ENCODE peak calls at places on chromosomes 16 and 17, in seven cellular contexts. One of them, this sample, is unnamed.

GRCh38 chr17:2721603-2722002 is 10.0 kb upstream of the CLUH start:
- DNase-seq in dermis microvascular lymphatic vessel endothelial cell: no peak
- DNase-seq in OCI-M1: no peak
- DNase-seq in ELR: no peak
- DNase-seq in foreskin fibroblast: no peak
- DNase-seq in activated naive CD8-positive, alpha-beta T cell treated with anti-CD3 and anti-CD28 coated beads for 36 hours: peak
- DNase-seq in AG10803: no peak
- DNase-seq in this sample: no peak

GRCh38 chr16:77277141-77277540 is 77.9 kb downstream of the SYCE1L start:
- DNase-seq in ELR: no peak
- DNase-seq in activated naive CD8-positive, alpha-beta T cell treated with anti-CD3 and anti-CD28 coated beads for 36 hours: no peak
- DNase-seq in AG10803: no peak
- DNase-seq in foreskin fibroblast: no peak
- DNase-seq in dermis microvascular lymphatic vessel endothelial cell: no peak
- DNase-seq in OCI-M1: no peak
- DNase-seq in this sample: no peak

GRCh38 chr17:17739388-17740066 is 58.3 kb downstream of the RAI1 start:
- DNase-seq in foreskin fibroblast: peak
- DNase-seq in OCI-M1: no peak
- DNase-seq in dermis microvascular lymphatic vessel endothelial cell: no peak
- DNase-seq in ELR: peak
- DNase-seq in activated naive CD8-positive, alpha-beta T cell treated with anti-CD3 and anti-CD28 coated beads for 36 hours: no peak
- DNase-seq in AG10803: peak
- DNase-seq in this sample: no peak

GRCh38 chr17:80919331-80920284 is 72.0 kb upstream of the CHMP6 start:
- DNase-seq in AG10803: no peak
- DNase-seq in ELR: no peak
- DNase-seq in activated naive CD8-positive, alpha-beta T cell treated with anti-CD3 and anti-CD28 coated beads for 36 hours: no peak
- DNase-seq in OCI-M1: no peak
- DNase-seq in foreskin fibroblast: no peak
- DNase-seq in dermis microvascular lymphatic vessel endothelial cell: no peak
- DNase-seq in this sample: no peak

GRCh38 chr17:38400286-38400685 is 28.0 kb upstream of the ARHGAP23 start:
- DNase-seq in dermis microvascular lymphatic vessel endothelial cell: no peak
- DNase-seq in AG10803: no peak
- DNase-seq in OCI-M1: no peak
- DNase-seq in ELR: no peak
- DNase-seq in activated naive CD8-positive, alpha-beta T cell treated with anti-CD3 and anti-CD28 coated beads for 36 hours: no peak
- DNase-seq in foreskin fibroblast: no peak
- DNase-seq in this sample: no peak

GRCh38 chr16:286491-287297 is 3.7 kb downstream of the PDIA2 start:
- DNase-seq in dermis microvascular lymphatic vessel endothelial cell: no peak
- DNase-seq in foreskin fibroblast: no peak
- DNase-seq in AG10803: no peak
- DNase-seq in OCI-M1: no peak
- DNase-seq in activated naive CD8-positive, alpha-beta T cell treated with anti-CD3 and anti-CD28 coated beads for 36 hours: no peak
- DNase-seq in ELR: no peak
- DNase-seq in this sample: no peak

GRCh38 chr17:45432405-45433113 is at the start of gene ARHGAP27:
- DNase-seq in OCI-M1: peak
- DNase-seq in ELR: peak
- DNase-seq in activated naive CD8-positive, alpha-beta T cell treated with anti-CD3 and anti-CD28 coated beads for 36 hours: no peak
- DNase-seq in dermis microvascular lymphatic vessel endothelial cell: peak
- DNase-seq in foreskin fibroblast: peak
- DNase-seq in AG10803: no peak
- DNase-seq in this sample: peak

GRCh38 chr17:76276461-76277299 is 11.5 kb downstream of the UBALD2 start:
- DNase-seq in dermis microvascular lymphatic vessel endothelial cell: no peak
- DNase-seq in AG10803: peak
- DNase-seq in foreskin fibroblast: peak
- DNase-seq in ELR: peak
- DNase-seq in activated naive CD8-positive, alpha-beta T cell treated with anti-CD3 and anti-CD28 coated beads for 36 hours: no peak
- DNase-seq in OCI-M1: peak
- DNase-seq in this sample: no peak

GRCh38 chr17:29390856-29391631 is 881 bp downstream of the TAOK1 start:
- DNase-seq in OCI-M1: peak
- DNase-seq in ELR: peak
- DNase-seq in activated naive CD8-positive, alpha-beta T cell treated with anti-CD3 and anti-CD28 coated beads for 36 hours: peak
- DNase-seq in AG10803: peak
- DNase-seq in dermis microvascular lymphatic vessel endothelial cell: no peak
- DNase-seq in foreskin fibroblast: peak
- DNase-seq in this sample: peak

GRCh38 chr17:59427996-59428395 is 96.5 kb downstream of the YPEL2 start:
- DNase-seq in AG10803: peak
- DNase-seq in ELR: peak
- DNase-seq in dermis microvascular lymphatic vessel endothelial cell: no peak
- DNase-seq in OCI-M1: no peak
- DNase-seq in activated naive CD8-positive, alpha-beta T cell treated with anti-CD3 and anti-CD28 coated beads for 36 hours: no peak
- DNase-seq in foreskin fibroblast: peak
- DNase-seq in this sample: no peak

GRCh38 chr17:33667671-33668070 is 374.6 kb upstream of the ASIC2 start:
- DNase-seq in ELR: no peak
- DNase-seq in AG10803: no peak
- DNase-seq in OCI-M1: peak
- DNase-seq in activated naive CD8-positive, alpha-beta T cell treated with anti-CD3 and anti-CD28 coated beads for 36 hours: no peak
- DNase-seq in foreskin fibroblast: no peak
- DNase-seq in dermis microvascular lymphatic vessel endothelial cell: no peak
- DNase-seq in this sample: peak

GRCh38 chr17:38590988-38591758 is 14.6 kb downstream of the SRCIN1 start:
- DNase-seq in OCI-M1: peak
- DNase-seq in dermis microvascular lymphatic vessel endothelial cell: no peak
- DNase-seq in foreskin fibroblast: no peak
- DNase-seq in ELR: no peak
- DNase-seq in activated naive CD8-positive, alpha-beta T cell treated with anti-CD3 and anti-CD28 coated beads for 36 hours: no peak
- DNase-seq in AG10803: no peak
- DNase-seq in this sample: no peak

GRCh38 chr16:69762843-69763556 is 868 bp downstream of the WWP2 start:
- DNase-seq in activated naive CD8-positive, alpha-beta T cell treated with anti-CD3 and anti-CD28 coated beads for 36 hours: no peak
- DNase-seq in AG10803: peak
- DNase-seq in foreskin fibroblast: peak
- DNase-seq in ELR: peak
- DNase-seq in dermis microvascular lymphatic vessel endothelial cell: peak
- DNase-seq in OCI-M1: peak
- DNase-seq in this sample: no peak

GRCh38 chr17:67546578-67547527 is 169.8 kb downstream of the PITPNC1 start:
- DNase-seq in ELR: no peak
- DNase-seq in dermis microvascular lymphatic vessel endothelial cell: no peak
- DNase-seq in OCI-M1: peak
- DNase-seq in activated naive CD8-positive, alpha-beta T cell treated with anti-CD3 and anti-CD28 coated beads for 36 hours: no peak
- DNase-seq in foreskin fibroblast: peak
- DNase-seq in AG10803: no peak
- DNase-seq in this sample: no peak

GRCh38 chr16:84780977-84781376 is 38.8 kb upstream of the CRISPLD2 start:
- DNase-seq in OCI-M1: no peak
- DNase-seq in foreskin fibroblast: no peak
- DNase-seq in ELR: no peak
- DNase-seq in dermis microvascular lymphatic vessel endothelial cell: no peak
- DNase-seq in activated naive CD8-positive, alpha-beta T cell treated with anti-CD3 and anti-CD28 coated beads for 36 hours: no peak
- DNase-seq in AG10803: no peak
- DNase-seq in this sample: no peak

GRCh38 chr16:50547944-50548658 is at the start of gene NKD1:
- DNase-seq in ELR: peak
- DNase-seq in OCI-M1: peak
- DNase-seq in dermis microvascular lymphatic vessel endothelial cell: no peak
- DNase-seq in AG10803: peak
- DNase-seq in foreskin fibroblast: peak
- DNase-seq in activated naive CD8-positive, alpha-beta T cell treated with anti-CD3 and anti-CD28 coated beads for 36 hours: peak
- DNase-seq in this sample: peak

GRCh38 chr16:89314357-89314756 is 96.9 kb downstream of the ZNF778 start:
- DNase-seq in foreskin fibroblast: no peak
- DNase-seq in AG10803: no peak
- DNase-seq in activated naive CD8-positive, alpha-beta T cell treated with anti-CD3 and anti-CD28 coated beads for 36 hours: peak
- DNase-seq in OCI-M1: no peak
- DNase-seq in ELR: no peak
- DNase-seq in dermis microvascular lymphatic vessel endothelial cell: no peak
- DNase-seq in this sample: no peak

GRCh38 chr16:31676731-31677130 is 149.0 kb downstream of the AHSP start:
- DNase-seq in activated naive CD8-positive, alpha-beta T cell treated with anti-CD3 and anti-CD28 coated beads for 36 hours: no peak
- DNase-seq in foreskin fibroblast: no peak
- DNase-seq in AG10803: no peak
- DNase-seq in dermis microvascular lymphatic vessel endothelial cell: no peak
- DNase-seq in ELR: no peak
- DNase-seq in OCI-M1: peak
- DNase-seq in this sample: no peak

GRCh38 chr17:38875477-38876080 is 5.7 kb downstream of the LASP1 start:
- DNase-seq in activated naive CD8-positive, alpha-beta T cell treated with anti-CD3 and anti-CD28 coated beads for 36 hours: no peak
- DNase-seq in ELR: peak
- DNase-seq in AG10803: no peak
- DNase-seq in foreskin fibroblast: no peak
- DNase-seq in dermis microvascular lymphatic vessel endothelial cell: no peak
- DNase-seq in OCI-M1: no peak
- DNase-seq in this sample: no peak

GRCh38 chr17:27788919-27789318 is 11.4 kb downstream of the NOS2 start:
- DNase-seq in ELR: no peak
- DNase-seq in activated naive CD8-positive, alpha-beta T cell treated with anti-CD3 and anti-CD28 coated beads for 36 hours: no peak
- DNase-seq in foreskin fibroblast: no peak
- DNase-seq in OCI-M1: no peak
- DNase-seq in AG10803: no peak
- DNase-seq in dermis microvascular lymphatic vessel endothelial cell: no peak
- DNase-seq in this sample: no peak

GRCh38 chr17:2792541-2793169 is 3.6 kb upstream of the RAP1GAP2 start:
- DNase-seq in ELR: no peak
- DNase-seq in foreskin fibroblast: no peak
- DNase-seq in AG10803: no peak
- DNase-seq in OCI-M1: no peak
- DNase-seq in dermis microvascular lymphatic vessel endothelial cell: no peak
- DNase-seq in activated naive CD8-positive, alpha-beta T cell treated with anti-CD3 and anti-CD28 coated beads for 36 hours: peak
- DNase-seq in this sample: no peak

GRCh38 chr17:56506349-56506748 is 87.2 kb upstream of the NOG start:
- DNase-seq in OCI-M1: no peak
- DNase-seq in dermis microvascular lymphatic vessel endothelial cell: no peak
- DNase-seq in ELR: no peak
- DNase-seq in activated naive CD8-positive, alpha-beta T cell treated with anti-CD3 and anti-CD28 coated beads for 36 hours: no peak
- DNase-seq in AG10803: no peak
- DNase-seq in foreskin fibroblast: no peak
- DNase-seq in this sample: no peak

GRCh38 chr17:73546770-73547345 is 97.4 kb downstream of the SDK2 start:
- DNase-seq in activated naive CD8-positive, alpha-beta T cell treated with anti-CD3 and anti-CD28 coated beads for 36 hours: peak
- DNase-seq in dermis microvascular lymphatic vessel endothelial cell: no peak
- DNase-seq in foreskin fibroblast: peak
- DNase-seq in ELR: peak
- DNase-seq in OCI-M1: peak
- DNase-seq in AG10803: peak
- DNase-seq in this sample: peak

GRCh38 chr16:66553223-66553622 is 847 bp downstream of the CKLF start:
- DNase-seq in AG10803: no peak
- DNase-seq in foreskin fibroblast: peak
- DNase-seq in activated naive CD8-positive, alpha-beta T cell treated with anti-CD3 and anti-CD28 coated beads for 36 hours: no peak
- DNase-seq in OCI-M1: peak
- DNase-seq in dermis microvascular lymphatic vessel endothelial cell: no peak
- DNase-seq in ELR: peak
- DNase-seq in this sample: no peak

GRCh38 chr17:31695456-31696090 is 163.5 kb downstream of the COPRS start:
- DNase-seq in OCI-M1: no peak
- DNase-seq in dermis microvascular lymphatic vessel endothelial cell: no peak
- DNase-seq in ELR: peak
- DNase-seq in AG10803: peak
- DNase-seq in foreskin fibroblast: peak
- DNase-seq in activated naive CD8-positive, alpha-beta T cell treated with anti-CD3 and anti-CD28 coated beads for 36 hours: no peak
- DNase-seq in this sample: no peak

GRCh38 chr16:55120408-55120807 is 189.7 kb downstream of the IRX5 start:
- DNase-seq in foreskin fibroblast: no peak
- DNase-seq in AG10803: peak
- DNase-seq in OCI-M1: peak
- DNase-seq in activated naive CD8-positive, alpha-beta T cell treated with anti-CD3 and anti-CD28 coated beads for 36 hours: no peak
- DNase-seq in dermis microvascular lymphatic vessel endothelial cell: no peak
- DNase-seq in ELR: no peak
- DNase-seq in this sample: no peak